ENCODE peak calls at places on chromosomes 1 and 21, in seven cellular contexts. One of them, this sample, is unnamed.

GRCh38 chr1:155044812-155045690 is 6.1 kb upstream of the ADAM15 start:
- DNase-seq in psoas muscle: peak
- DNase-seq in NCI-H774: peak
- DNase-seq in GM23338: peak
- DNase-seq in stimulated activated CD4-positive, alpha-beta T cell treated with anti-CD3 and anti-CD28 coated beads, Interleukin-2, amount 100 ng/mL, for 48 hours: no peak
- DNase-seq in GDM1: peak
- DNase-seq in NCI-H226: peak
- DNase-seq in this sample: no peak

GRCh38 chr21:26050857-26051256 is 119.7 kb downstream of the APP start:
- DNase-seq in GM23338: peak
- DNase-seq in psoas muscle: no peak
- DNase-seq in GDM1: no peak
- DNase-seq in NCI-H226: no peak
- DNase-seq in NCI-H774: no peak
- DNase-seq in stimulated activated CD4-positive, alpha-beta T cell treated with anti-CD3 and anti-CD28 coated beads, Interleukin-2, amount 100 ng/mL, for 48 hours: no peak
- DNase-seq in this sample: no peak

GRCh38 chr21:45404726-45405270 is at the start of gene COL18A1:
- DNase-seq in psoas muscle: peak
- DNase-seq in NCI-H774: no peak
- DNase-seq in NCI-H226: peak
- DNase-seq in GM23338: peak
- DNase-seq in GDM1: no peak
- DNase-seq in stimulated activated CD4-positive, alpha-beta T cell treated with anti-CD3 and anti-CD28 coated beads, Interleukin-2, amount 100 ng/mL, for 48 hours: peak
- DNase-seq in this sample: no peak

GRCh38 chr1:160206421-160207117 is 1.4 kb downstream of the PEA15 start:
- DNase-seq in GM23338: peak
- DNase-seq in GDM1: no peak
- DNase-seq in stimulated activated CD4-positive, alpha-beta T cell treated with anti-CD3 and anti-CD28 coated beads, Interleukin-2, amount 100 ng/mL, for 48 hours: no peak
- DNase-seq in NCI-H226: peak
- DNase-seq in psoas muscle: no peak
- DNase-seq in NCI-H774: no peak
- DNase-seq in this sample: no peak

GRCh38 chr21:30223596-30223995 is 7.7 kb upstream of the CLDN8 start:
- DNase-seq in psoas muscle: no peak
- DNase-seq in NCI-H774: no peak
- DNase-seq in NCI-H226: no peak
- DNase-seq in GDM1: no peak
- DNase-seq in stimulated activated CD4-positive, alpha-beta T cell treated with anti-CD3 and anti-CD28 coated beads, Interleukin-2, amount 100 ng/mL, for 48 hours: no peak
- DNase-seq in GM23338: no peak
- DNase-seq in this sample: no peak

GRCh38 chr1:106621853-106622252 is 434.6 kb upstream of the PRMT6 start:
- DNase-seq in GDM1: no peak
- DNase-seq in NCI-H774: peak
- DNase-seq in psoas muscle: no peak
- DNase-seq in GM23338: no peak
- DNase-seq in NCI-H226: no peak
- DNase-seq in stimulated activated CD4-positive, alpha-beta T cell treated with anti-CD3 and anti-CD28 coated beads, Interleukin-2, amount 100 ng/mL, for 48 hours: no peak
- DNase-seq in this sample: no peak

GRCh38 chr21:15240846-15241245 is 176.0 kb upstream of the NRIP1 start:
- DNase-seq in NCI-H226: no peak
- DNase-seq in GDM1: no peak
- DNase-seq in stimulated activated CD4-positive, alpha-beta T cell treated with anti-CD3 and anti-CD28 coated beads, Interleukin-2, amount 100 ng/mL, for 48 hours: no peak
- DNase-seq in NCI-H774: no peak
- DNase-seq in GM23338: no peak
- DNase-seq in psoas muscle: no peak
- DNase-seq in this sample: no peak

GRCh38 chr1:41587791-41588190 is 103.3 kb upstream of the EDN2 start:
- DNase-seq in GDM1: no peak
- DNase-seq in NCI-H774: no peak
- DNase-seq in stimulated activated CD4-positive, alpha-beta T cell treated with anti-CD3 and anti-CD28 coated beads, Interleukin-2, amount 100 ng/mL, for 48 hours: no peak
- DNase-seq in NCI-H226: no peak
- DNase-seq in GM23338: no peak
- DNase-seq in psoas muscle: no peak
- DNase-seq in this sample: no peak

GRCh38 chr1:228978486-228979324 is 243.4 kb downstream of the RHOU start:
- DNase-seq in GM23338: peak
- DNase-seq in psoas muscle: peak
- DNase-seq in NCI-H774: no peak
- DNase-seq in GDM1: no peak
- DNase-seq in NCI-H226: no peak
- DNase-seq in stimulated activated CD4-positive, alpha-beta T cell treated with anti-CD3 and anti-CD28 coated beads, Interleukin-2, amount 100 ng/mL, for 48 hours: no peak
- DNase-seq in this sample: no peak

GRCh38 chr1:156262461-156263287 is 14.8 kb upstream of the PAQR6 start:
- DNase-seq in GDM1: no peak
- DNase-seq in GM23338: no peak
- DNase-seq in NCI-H226: peak
- DNase-seq in stimulated activated CD4-positive, alpha-beta T cell treated with anti-CD3 and anti-CD28 coated beads, Interleukin-2, amount 100 ng/mL, for 48 hours: no peak
- DNase-seq in NCI-H774: no peak
- DNase-seq in psoas muscle: no peak
- DNase-seq in this sample: no peak

GRCh38 chr1:43284065-43284464 is 1.3 kb downstream of the C1orf210 start:
- DNase-seq in GM23338: no peak
- DNase-seq in stimulated activated CD4-positive, alpha-beta T cell treated with anti-CD3 and anti-CD28 coated beads, Interleukin-2, amount 100 ng/mL, for 48 hours: no peak
- DNase-seq in NCI-H774: no peak
- DNase-seq in NCI-H226: no peak
- DNase-seq in psoas muscle: no peak
- DNase-seq in GDM1: no peak
- DNase-seq in this sample: no peak

GRCh38 chr21:37166733-37167132 is 93.7 kb downstream of the TTC3 start:
- DNase-seq in GDM1: no peak
- DNase-seq in NCI-H226: peak
- DNase-seq in GM23338: peak
- DNase-seq in psoas muscle: no peak
- DNase-seq in stimulated activated CD4-positive, alpha-beta T cell treated with anti-CD3 and anti-CD28 coated beads, Interleukin-2, amount 100 ng/mL, for 48 hours: no peak
- DNase-seq in NCI-H774: no peak
- DNase-seq in this sample: no peak

GRCh38 chr1:21816602-21817302 is 4.7 kb downstream of the LDLRAD2 start:
- DNase-seq in GDM1: no peak
- DNase-seq in stimulated activated CD4-positive, alpha-beta T cell treated with anti-CD3 and anti-CD28 coated beads, Interleukin-2, amount 100 ng/mL, for 48 hours: no peak
- DNase-seq in NCI-H774: no peak
- DNase-seq in NCI-H226: peak
- DNase-seq in GM23338: no peak
- DNase-seq in psoas muscle: no peak
- DNase-seq in this sample: no peak

GRCh38 chr1:160494620-160495019 is 28.4 kb downstream of the SLAMF6 start:
- DNase-seq in GM23338: peak
- DNase-seq in psoas muscle: no peak
- DNase-seq in NCI-H774: no peak
- DNase-seq in GDM1: no peak
- DNase-seq in NCI-H226: no peak
- DNase-seq in stimulated activated CD4-positive, alpha-beta T cell treated with anti-CD3 and anti-CD28 coated beads, Interleukin-2, amount 100 ng/mL, for 48 hours: no peak
- DNase-seq in this sample: no peak

GRCh38 chr1:55262822-55263221 is 47.7 kb upstream of the USP24 start:
- DNase-seq in psoas muscle: no peak
- DNase-seq in GM23338: no peak
- DNase-seq in GDM1: no peak
- DNase-seq in stimulated activated CD4-positive, alpha-beta T cell treated with anti-CD3 and anti-CD28 coated beads, Interleukin-2, amount 100 ng/mL, for 48 hours: no peak
- DNase-seq in NCI-H774: no peak
- DNase-seq in NCI-H226: peak
- DNase-seq in this sample: no peak

GRCh38 chr1:245583081-245583480 is 428.3 kb downstream of the KIF26B start:
- DNase-seq in NCI-H226: no peak
- DNase-seq in psoas muscle: no peak
- DNase-seq in NCI-H774: no peak
- DNase-seq in GDM1: no peak
- DNase-seq in stimulated activated CD4-positive, alpha-beta T cell treated with anti-CD3 and anti-CD28 coated beads, Interleukin-2, amount 100 ng/mL, for 48 hours: no peak
- DNase-seq in GM23338: no peak
- DNase-seq in this sample: no peak

GRCh38 chr1:90616395-90616794 is 100.7 kb downstream of the BARHL2 start:
- DNase-seq in GM23338: peak
- DNase-seq in psoas muscle: no peak
- DNase-seq in NCI-H226: no peak
- DNase-seq in NCI-H774: no peak
- DNase-seq in GDM1: no peak
- DNase-seq in stimulated activated CD4-positive, alpha-beta T cell treated with anti-CD3 and anti-CD28 coated beads, Interleukin-2, amount 100 ng/mL, for 48 hours: no peak
- DNase-seq in this sample: no peak

GRCh38 chr1:185917646-185918045 is 183.5 kb downstream of the HMCN1 start:
- DNase-seq in stimulated activated CD4-positive, alpha-beta T cell treated with anti-CD3 and anti-CD28 coated beads, Interleukin-2, amount 100 ng/mL, for 48 hours: no peak
- DNase-seq in psoas muscle: no peak
- DNase-seq in GM23338: peak
- DNase-seq in NCI-H774: no peak
- DNase-seq in GDM1: no peak
- DNase-seq in NCI-H226: peak
- DNase-seq in this sample: no peak

GRCh38 chr1:183443466-183443865 is 25.3 kb upstream of the NMNAT2 start:
- DNase-seq in stimulated activated CD4-positive, alpha-beta T cell treated with anti-CD3 and anti-CD28 coated beads, Interleukin-2, amount 100 ng/mL, for 48 hours: no peak
- DNase-seq in psoas muscle: no peak
- DNase-seq in NCI-H226: no peak
- DNase-seq in NCI-H774: no peak
- DNase-seq in GM23338: no peak
- DNase-seq in GDM1: no peak
- DNase-seq in this sample: no peak

GRCh38 chr1:202244841-202245261 is 51.3 kb downstream of the LGR6 start:
- DNase-seq in GDM1: no peak
- DNase-seq in psoas muscle: no peak
- DNase-seq in NCI-H226: no peak
- DNase-seq in stimulated activated CD4-positive, alpha-beta T cell treated with anti-CD3 and anti-CD28 coated beads, Interleukin-2, amount 100 ng/mL, for 48 hours: no peak
- DNase-seq in NCI-H774: no peak
- DNase-seq in GM23338: no peak
- DNase-seq in this sample: no peak

GRCh38 chr1:234936631-234937389 is 191.8 kb downstream of the TOMM20 start:
- DNase-seq in NCI-H774: no peak
- DNase-seq in NCI-H226: no peak
- DNase-seq in GDM1: no peak
- DNase-seq in GM23338: no peak
- DNase-seq in psoas muscle: no peak
- DNase-seq in stimulated activated CD4-positive, alpha-beta T cell treated with anti-CD3 and anti-CD28 coated beads, Interleukin-2, amount 100 ng/mL, for 48 hours: no peak
- DNase-seq in this sample: no peak

GRCh38 chr1:67308136-67308535 is 463 bp downstream of the IL12RB2 start:
- DNase-seq in psoas muscle: no peak
- DNase-seq in GDM1: no peak
- DNase-seq in NCI-H226: no peak
- DNase-seq in GM23338: peak
- DNase-seq in stimulated activated CD4-positive, alpha-beta T cell treated with anti-CD3 and anti-CD28 coated beads, Interleukin-2, amount 100 ng/mL, for 48 hours: no peak
- DNase-seq in NCI-H774: no peak
- DNase-seq in this sample: no peak

GRCh38 chr1:201265771-201266170 is 17.5 kb upstream of the PKP1 start:
- DNase-seq in NCI-H774: no peak
- DNase-seq in GM23338: no peak
- DNase-seq in psoas muscle: no peak
- DNase-seq in NCI-H226: peak
- DNase-seq in GDM1: no peak
- DNase-seq in stimulated activated CD4-positive, alpha-beta T cell treated with anti-CD3 and anti-CD28 coated beads, Interleukin-2, amount 100 ng/mL, for 48 hours: no peak
- DNase-seq in this sample: no peak

GRCh38 chr1:65955071-65955470 is 162.4 kb downstream of the PDE4B start:
- DNase-seq in psoas muscle: no peak
- DNase-seq in GM23338: no peak
- DNase-seq in stimulated activated CD4-positive, alpha-beta T cell treated with anti-CD3 and anti-CD28 coated beads, Interleukin-2, amount 100 ng/mL, for 48 hours: no peak
- DNase-seq in NCI-H226: no peak
- DNase-seq in NCI-H774: no peak
- DNase-seq in GDM1: no peak
- DNase-seq in this sample: no peak

GRCh38 chr1:48931571-48932251 is 155.0 kb upstream of the BEND5 start:
- DNase-seq in NCI-H226: no peak
- DNase-seq in stimulated activated CD4-positive, alpha-beta T cell treated with anti-CD3 and anti-CD28 coated beads, Interleukin-2, amount 100 ng/mL, for 48 hours: no peak
- DNase-seq in GM23338: peak
- DNase-seq in psoas muscle: no peak
- DNase-seq in NCI-H774: no peak
- DNase-seq in GDM1: no peak
- DNase-seq in this sample: no peak

GRCh38 chr1:174788981-174789380 is 210.8 kb upstream of the CACYBP start:
- DNase-seq in stimulated activated CD4-positive, alpha-beta T cell treated with anti-CD3 and anti-CD28 coated beads, Interleukin-2, amount 100 ng/mL, for 48 hours: no peak
- DNase-seq in GDM1: peak
- DNase-seq in GM23338: no peak
- DNase-seq in NCI-H226: peak
- DNase-seq in NCI-H774: no peak
- DNase-seq in psoas muscle: no peak
- DNase-seq in this sample: no peak

GRCh38 chr1:100721502-100722205 is 2.1 kb downstream of the VCAM1 start:
- DNase-seq in NCI-H774: no peak
- DNase-seq in GDM1: no peak
- DNase-seq in psoas muscle: no peak
- DNase-seq in GM23338: no peak
- DNase-seq in stimulated activated CD4-positive, alpha-beta T cell treated with anti-CD3 and anti-CD28 coated beads, Interleukin-2, amount 100 ng/mL, for 48 hours: no peak
- DNase-seq in NCI-H226: no peak
- DNase-seq in this sample: no peak

GRCh38 chr1:111489604-111490003 is 13.8 kb downstream of the ADORA3 start:
- DNase-seq in GDM1: no peak
- DNase-seq in psoas muscle: no peak
- DNase-seq in NCI-H774: no peak
- DNase-seq in stimulated activated CD4-positive, alpha-beta T cell treated with anti-CD3 and anti-CD28 coated beads, Interleukin-2, amount 100 ng/mL, for 48 hours: no peak
- DNase-seq in NCI-H226: no peak
- DNase-seq in GM23338: no peak
- DNase-seq in this sample: no peak

GRCh38 chr21:15749868-15750174 is 20.0 kb downstream of the USP25 start:
- DNase-seq in GDM1: no peak
- DNase-seq in NCI-H226: peak
- DNase-seq in psoas muscle: no peak
- DNase-seq in NCI-H774: no peak
- DNase-seq in stimulated activated CD4-positive, alpha-beta T cell treated with anti-CD3 and anti-CD28 coated beads, Interleukin-2, amount 100 ng/mL, for 48 hours: no peak
- DNase-seq in GM23338: no peak
- DNase-seq in this sample: no peak

GRCh38 chr1:214514032-214514818 is 37.2 kb downstream of the PTPN14 start:
- DNase-seq in NCI-H226: no peak
- DNase-seq in GDM1: peak
- DNase-seq in NCI-H774: no peak
- DNase-seq in stimulated activated CD4-positive, alpha-beta T cell treated with anti-CD3 and anti-CD28 coated beads, Interleukin-2, amount 100 ng/mL, for 48 hours: no peak
- DNase-seq in psoas muscle: no peak
- DNase-seq in GM23338: peak
- DNase-seq in this sample: peak

GRCh38 chr1:75203415-75204277 is 69.5 kb downstream of the LHX8 start:
- DNase-seq in stimulated activated CD4-positive, alpha-beta T cell treated with anti-CD3 and anti-CD28 coated beads, Interleukin-2, amount 100 ng/mL, for 48 hours: no peak
- DNase-seq in NCI-H774: peak
- DNase-seq in GDM1: no peak
- DNase-seq in NCI-H226: peak
- DNase-seq in psoas muscle: no peak
- DNase-seq in GM23338: peak
- DNase-seq in this sample: peak

GRCh38 chr1:90612033-90612432 is 105.1 kb downstream of the BARHL2 start:
- DNase-seq in GDM1: no peak
- DNase-seq in psoas muscle: no peak
- DNase-seq in GM23338: no peak
- DNase-seq in NCI-H226: no peak
- DNase-seq in NCI-H774: no peak
- DNase-seq in stimulated activated CD4-positive, alpha-beta T cell treated with anti-CD3 and anti-CD28 coated beads, Interleukin-2, amount 100 ng/mL, for 48 hours: no peak
- DNase-seq in this sample: no peak

GRCh38 chr1:23798662-23799142 is 1.9 kb downstream of the GALE start:
- DNase-seq in psoas muscle: peak
- DNase-seq in stimulated activated CD4-positive, alpha-beta T cell treated with anti-CD3 and anti-CD28 coated beads, Interleukin-2, amount 100 ng/mL, for 48 hours: no peak
- DNase-seq in NCI-H774: no peak
- DNase-seq in GDM1: no peak
- DNase-seq in NCI-H226: no peak
- DNase-seq in GM23338: peak
- DNase-seq in this sample: no peak

GRCh38 chr1:222006715-222007114 is 264.8 kb upstream of the DUSP10 start:
- DNase-seq in GM23338: no peak
- DNase-seq in stimulated activated CD4-positive, alpha-beta T cell treated with anti-CD3 and anti-CD28 coated beads, Interleukin-2, amount 100 ng/mL, for 48 hours: no peak
- DNase-seq in GDM1: no peak
- DNase-seq in NCI-H226: no peak
- DNase-seq in psoas muscle: no peak
- DNase-seq in NCI-H774: no peak
- DNase-seq in this sample: no peak

This sample was measured in NCI-H1417 treated with DMSO at 0.1 percent for 48 hours.